ENCODE peak calls at places on chromosomes 5 and 9, in nine cellular contexts. A, Q, J, W, Z, I, H, B and X are unnamed samples.

GRCh38 chr9:110323831-110324230 is 13.8 kb downstream of the TXNDC8 start:
- DNase-seq in A (no peak), Q (no peak), J (no peak), W (no peak), Z (peak), I (no peak), H (no peak), B (no peak), X (no peak)

GRCh38 chr9:115413304-115413703 is 295.3 kb upstream of the TNC start:
- DNase-seq in A (no peak), Q (no peak), J (no peak), W (no peak), Z (no peak), I (no peak), H (no peak), B (no peak), X (no peak)

GRCh38 chr5:150468206-150468605 is 18.7 kb upstream of the RPS14 start:
- DNase-seq in A (no peak), Q (no peak), J (no peak), W (no peak), Z (no peak), I (no peak), H (no peak), B (no peak), X (no peak)

GRCh38 chr5:60961685-60962084 is 16.7 kb downstream of the NDUFAF2 start:
- DNase-seq in A (peak), Q (no peak), J (no peak), W (no peak), Z (peak), I (no peak), H (no peak), B (no peak), X (peak)

GRCh38 chr9:110126457-110126856 is 81.5 kb downstream of the C9orf152 start:
- DNase-seq in A (no peak), Q (no peak), J (no peak), W (no peak), Z (peak), I (no peak), H (no peak), B (no peak), X (no peak)

GRCh38 chr5:138726848-138727247 is 26.4 kb upstream of the CTNNA1 start:
- DNase-seq in A (no peak), Q (no peak), J (no peak), W (no peak), Z (no peak), I (no peak), H (no peak), B (no peak), X (no peak)

GRCh38 chr9:130497139-130497538 is 52.4 kb downstream of the ASS1 start:
- DNase-seq in A (no peak), Q (no peak), J (no peak), W (no peak), Z (no peak), I (no peak), H (no peak), B (no peak), X (no peak)

GRCh38 chr5:115160975-115161475 is 8.7 kb downstream of the TRIM36 start:
- DNase-seq in A (no peak), Q (no peak), J (no peak), W (no peak), Z (no peak), I (no peak), H (no peak), B (no peak), X (no peak)

GRCh38 chr5:138212828-138213160 is 329 bp downstream of the CDC23 start:
- DNase-seq in A (peak), Q (no peak), J (no peak), W (no peak), Z (peak), I (no peak), H (no peak), B (no peak), X (no peak)

GRCh38 chr5:151733727-151734408 is 24.6 kb downstream of the ATOX1 start:
- DNase-seq in A (peak), Q (no peak), J (no peak), W (no peak), Z (peak), I (no peak), H (no peak), B (no peak), X (no peak)

GRCh38 chr9:107274953-107275422 is 8.1 kb upstream of the RAD23B start:
- DNase-seq in A (peak), Q (no peak), J (no peak), W (peak), Z (peak), I (peak), H (peak), B (no peak), X (peak)

GRCh38 chr9:128828267-128828666 is 1.3 kb downstream of the SPOUT1 start:
- DNase-seq in A (no peak), Q (no peak), J (no peak), W (no peak), Z (no peak), I (no peak), H (no peak), B (no peak), X (no peak)
- H3K4me3 ChIP-seq in A (no peak), Q (no peak), J (no peak), W (peak), Z (no peak), I (no peak), H (peak), B (no peak), X (no peak)

GRCh38 chr5:119054082-119054481 is 16.8 kb upstream of the DMXL1 start:
- DNase-seq in A (no peak), Q (no peak), J (no peak), W (no peak), Z (no peak), I (no peak), H (no peak), B (no peak), X (no peak)

GRCh38 chr5:119055267-119055666 is 15.6 kb upstream of the DMXL1 start:
- DNase-seq in A (peak), Q (no peak), J (no peak), W (no peak), Z (peak), I (no peak), H (no peak), B (no peak), X (no peak)

GRCh38 chr5:119048246-119048645 is 22.6 kb upstream of the DMXL1 start:
- DNase-seq in A (no peak), Q (no peak), J (no peak), W (no peak), Z (no peak), I (no peak), H (no peak), B (no peak), X (no peak)

DNA sequence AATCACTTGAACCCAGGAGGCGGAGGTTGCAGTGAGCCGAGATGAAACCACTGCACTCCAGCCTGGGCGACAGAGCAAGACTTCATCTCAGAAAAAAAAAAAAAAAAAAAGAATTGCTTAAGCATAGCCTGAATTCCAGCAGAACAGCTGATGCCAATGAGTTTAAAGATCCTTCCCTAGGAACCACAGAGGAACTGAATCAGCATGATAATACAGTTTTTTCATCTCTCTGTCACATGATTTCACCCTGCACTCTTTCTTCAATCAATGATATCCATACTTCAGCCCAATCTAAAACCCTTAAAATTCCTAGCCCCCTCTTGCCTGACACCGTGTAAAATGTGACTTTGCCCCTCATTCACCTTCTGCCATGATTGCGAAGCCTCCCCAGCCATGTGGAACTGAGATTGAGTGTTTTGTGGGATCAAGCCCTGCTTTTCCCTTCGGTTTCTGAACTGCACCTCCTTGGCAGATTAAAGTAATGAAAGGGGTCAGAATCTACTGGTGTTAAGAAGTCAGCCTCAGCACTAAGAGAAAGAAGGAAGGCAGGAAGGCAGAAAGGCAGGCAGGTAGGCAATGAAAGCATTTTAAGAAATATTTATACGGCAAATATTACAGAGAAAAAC is 20.9 kb upstream of the DMXL1 start:
- DNase-seq in A (peak), Q (no peak), J (no peak), W (no peak), Z (peak), I (no peak), H (no peak), B (no peak), X (peak)
- H3K4me3 ChIP-seq in A (no peak), Q (no peak), J (no peak), W (no peak), Z (no peak), I (no peak), H (no peak), B (no peak), X (no peak)

GRCh38 chr9:125749951-125750655 is 2.9 kb downstream of the PBX3 start:
- DNase-seq in A (no peak), Q (no peak), J (no peak), W (peak), Z (peak), I (peak), H (no peak), B (no peak), X (no peak)

GRCh38 chr9:125752070-125752628 is 5.0 kb downstream of the PBX3 start:
- DNase-seq in A (no peak), Q (no peak), J (no peak), W (no peak), Z (no peak), I (no peak), H (no peak), B (no peak), X (no peak)

GRCh38 chr9:125748511-125749099 is 1.4 kb downstream of the PBX3 start:
- DNase-seq in A (no peak), Q (peak), J (no peak), W (no peak), Z (no peak), I (no peak), H (no peak), B (no peak), X (no peak)

GRCh38 chr9:125749287-125749935 is 2.2 kb downstream of the PBX3 start:
- DNase-seq in A (no peak), Q (no peak), J (no peak), W (no peak), Z (no peak), I (no peak), H (no peak), B (no peak), X (no peak)

GRCh38 chr9:125750656-125751035 is 3.5 kb downstream of the PBX3 start:
- DNase-seq in A (no peak), Q (no peak), J (no peak), W (no peak), Z (peak), I (no peak), H (no peak), B (no peak), X (no peak)
- H3K4me3 ChIP-seq in A (peak), Q (no peak), J (no peak), W (peak), Z (peak), I (peak), H (no peak), B (no peak), X (no peak)

DNA sequence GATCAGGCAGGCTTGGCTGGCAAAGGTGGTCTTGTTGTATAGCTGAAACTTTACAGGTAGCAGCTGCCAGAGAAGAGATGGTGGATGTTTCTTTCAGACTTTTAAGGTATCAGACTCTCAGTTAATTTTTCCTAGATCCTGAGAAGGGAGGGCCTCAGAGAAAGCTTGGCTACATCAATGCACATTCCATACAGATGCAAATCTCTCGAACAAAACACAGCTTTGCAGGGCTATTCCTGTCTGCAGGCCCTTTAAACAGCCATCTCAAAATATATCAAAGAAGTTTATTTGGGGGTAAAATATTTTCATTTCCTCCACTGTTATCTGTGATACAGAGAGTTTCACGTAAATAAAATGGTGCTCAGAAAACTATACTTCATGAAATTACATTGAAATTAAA is 1584.4 kb downstream of the EFNA5 start:
- DNase-seq in A (no peak), Q (no peak), J (no peak), W (no peak), Z (no peak), I (no peak), H (no peak), B (no peak), X (no peak)
- H3K4me3 ChIP-seq in A (no peak), Q (no peak), J (no peak), W (no peak), Z (no peak), I (no peak), H (no peak), B (no peak), X (no peak)

DNA sequence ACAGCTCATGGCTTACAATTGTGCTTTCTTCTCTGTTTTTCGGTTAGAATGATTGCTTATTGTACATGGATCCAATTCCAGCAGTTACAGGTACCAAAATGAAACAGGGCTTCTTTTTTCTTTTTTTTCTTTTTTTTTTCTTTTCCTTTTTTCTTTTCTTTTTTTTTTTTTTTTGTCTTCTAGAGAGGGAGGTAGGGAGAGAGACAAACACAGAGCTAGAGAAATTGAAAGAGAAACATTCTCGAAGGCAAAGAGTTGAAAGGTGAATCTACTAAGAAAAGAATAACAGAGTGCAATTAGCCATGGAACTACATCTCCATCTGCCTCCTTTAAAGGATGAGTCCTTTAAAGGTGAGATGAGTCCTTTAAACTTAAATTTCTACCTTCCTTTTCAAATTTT is 1.0 kb upstream of the EDIL3 start:
- DNase-seq in A (no peak), Q (no peak), J (no peak), W (no peak), Z (no peak), I (no peak), H (no peak), B (no peak), X (no peak)
- H3K4me3 ChIP-seq in A (no peak), Q (peak), J (no peak), W (no peak), Z (no peak), I (peak), H (peak), B (no peak), X (peak)

GRCh38 chr5:91280942-91281269 is 102.2 kb downstream of the ARRDC3 start:
- DNase-seq in A (no peak), Q (no peak), J (no peak), W (no peak), Z (no peak), I (no peak), H (no peak), B (no peak), X (peak)
- H3K4me3 ChIP-seq in A (peak), Q (peak), J (peak), W (peak), Z (peak), I (peak), H (peak), B (no peak), X (peak)